ENCODE peak calls at places on chromosomes 4 and X, in ten cellular contexts. O is Peyer's patch; R is bronchial epithelial cell; T is AML-193; Q is astrocyte of the spinal cord; M is CD4-positive, alpha-beta T cell; W is effector memory CD8-positive, alpha-beta T cell; Z is OCI-M1; V is AG08396; G is stimulated activated CD4-positive, alpha-beta T cell treated with anti-CD3 and anti-CD28 coated beads, Interleukin-12 subunit alpha, Interleukin-12 subunit beta, amount 100 ng/mL, for 4 hours. N is an unnamed sample.
A peak's percentile ranks its signal among the peaks of the same experiment; 100 is the strongest.

GRCh38 chrX:48520976-48521352 is 644 bp upstream of the EBP start:
- DNase-seq in O (no peak), R (no peak), T (no peak), Q (no peak), M (no peak), W (no peak), Z (no peak), V (no peak), G (no peak), N (no peak)

GRCh38 chr4:2785613-2786012 is 7.3 kb upstream of the SH3BP2 start:
- DNase-seq in O (no peak), R (peak; percentile 29), T (peak; percentile 85), Q (no peak), M (no peak), W (no peak), Z (peak; percentile 73), V (no peak), G (no peak), N (no peak)

GRCh38 chr4:173167793-173168395 is 717 bp upstream of the GALNT7 start:
- DNase-seq in O (no peak), R (peak; percentile 49), T (peak; percentile 43), Q (peak; percentile 43), M (no peak), W (no peak), Z (peak; percentile 87), V (peak; percentile 46), G (peak; percentile 20), N (no peak)

GRCh38 chr4:47486306-47486705 is 1.2 kb downstream of the ATP10D start:
- DNase-seq in O (no peak), R (no peak), T (peak; percentile 28), Q (peak; percentile 41), M (no peak), W (no peak), Z (no peak), V (no peak), G (no peak), N (no peak)

GRCh38 chr4:101871962-101872676 is 81.6 kb downstream of the BANK1 start:
- DNase-seq in O (no peak), R (no peak), T (no peak), Q (no peak), M (no peak), W (no peak), Z (peak; percentile 49), V (no peak), G (no peak), N (no peak)

GRCh38 chr4:140523857-140524742 is at the start of gene ELMOD2:
- DNase-seq in O (peak; percentile 99), R (peak; percentile 88), T (peak; percentile 96), Q (peak; percentile 98), M (peak; percentile 93), W (peak; percentile 94), Z (peak; percentile 99), V (peak; percentile 99), G (peak; percentile 98), N (peak; percentile 71)

GRCh38 chrX:112947981-112948380 is 107.3 kb upstream of the AMOT start:
- DNase-seq in O (no peak), R (no peak), T (no peak), Q (no peak), M (no peak), W (no peak), Z (no peak), V (no peak), G (no peak), N (no peak)

GRCh38 chrX:118526149-118526548 is 30.5 kb downstream of the DOCK11 start:
- DNase-seq in O (no peak), R (no peak), T (no peak), Q (no peak), M (no peak), W (no peak), Z (peak; percentile 28), V (no peak), G (no peak), N (no peak)

GRCh38 chr4:69689530-69690111 is 36.6 kb upstream of the UGT2A1 start:
- DNase-seq in O (no peak), R (peak; percentile 43), T (peak; percentile 54), Q (peak; percentile 57), M (no peak), W (no peak), Z (peak; percentile 68), V (peak; percentile 7), G (no peak), N (peak; percentile 7)